ENCODE peak calls at places on chromosomes 12 and 14, in four cellular contexts. P is omental fat pad, I is endothelial cell of umbilical vein, Y is heart left ventricle. E is an unnamed sample.

GRCh38 chr14:22780105-22780679 is 13.7 kb downstream of the OXA1L start:
- DNase-seq in I (peak), Y (no peak), P (no peak), E (no peak)

GRCh38 chr12:54650409-54650808 is 2.2 kb upstream of the DCD start:
- DNase-seq in Y (no peak), P (no peak), I (no peak), E (no peak)

GRCh38 chr12:85179680-85180300 is 100.2 kb upstream of the ALX1 start:
- DNase-seq in Y (no peak), P (no peak), I (peak), E (no peak)

GRCh38 chr12:6778212-6778570 is 5.9 kb downstream of the LAG3 start:
- DNase-seq in Y (no peak), P (no peak), I (no peak), E (no peak)

GRCh38 chr12:83432176-83432719 is 745.5 kb downstream of the TMTC2 start:
- DNase-seq in Y (no peak), I (no peak), P (no peak), E (no peak)

GRCh38 chr12:124786065-124786964 is 77.3 kb downstream of the SCARB1 start:
- DNase-seq in P (peak), Y (peak), I (peak), E (no peak)

GRCh38 chr14:63224196-63224595 is 20.0 kb downstream of the RHOJ start:
- DNase-seq in Y (no peak), P (no peak), I (no peak), E (no peak)

GRCh38 chr14:103544627-103545218 is 15.7 kb downstream of the TRMT61A start:
- DNase-seq in I (no peak), Y (no peak), P (no peak), E (no peak)

GRCh38 chr14:24817638-24818053 is 183.7 kb upstream of the GZMB start:
- DNase-seq in Y (no peak), P (no peak), I (no peak), E (no peak)

GRCh38 chr14:69055125-69055524 is 76.0 kb upstream of the ACTN1 start:
- DNase-seq in P (no peak), I (peak), Y (no peak), E (no peak)

GRCh38 chr12:109627633-109628032 is 54.0 kb downstream of the MVK start:
- DNase-seq in P (no peak), I (no peak), Y (no peak), E (no peak)

GRCh38 chr12:49827351-49828099 is 688 bp downstream of the NCKAP5L start:
- DNase-seq in Y (peak), P (no peak), I (peak), E (peak)

GRCh38 chr12:77124767-77125166 is 59.4 kb upstream of the E2F7 start:
- DNase-seq in Y (no peak), P (no peak), I (no peak), E (no peak)

GRCh38 chr12:64102339-64102738 is 119.8 kb downstream of the KICS2 start:
- DNase-seq in I (no peak), Y (no peak), P (no peak), E (no peak)

GRCh38 chr14:34300330-34300729 is 161.7 kb downstream of the SPTSSA start:
- DNase-seq in Y (no peak), I (no peak), P (no peak), E (no peak)

GRCh38 chr14:104282332-104283196 is 144.2 kb downstream of the KIF26A start:
- DNase-seq in Y (peak), I (no peak), P (no peak), E (no peak)

GRCh38 chr14:76053576-76054369 is 68.2 kb downstream of the IFT43 start:
- DNase-seq in I (no peak), Y (no peak), P (no peak), E (no peak)

GRCh38 chr12:92403210-92404175 is 257.8 kb upstream of the BTG1 start:
- DNase-seq in I (no peak), Y (no peak), P (no peak), E (peak)

GRCh38 chr12:4855121-4855924 is 54.4 kb upstream of the KCNA1 start:
- DNase-seq in P (no peak), Y (peak), I (peak), E (peak)

GRCh38 chr12:108418162-108418561 is 79.1 kb upstream of the CMKLR1 start:
- DNase-seq in P (no peak), I (no peak), Y (no peak), E (no peak)

GRCh38 chr14:93936245-93936644 is 9.1 kb downstream of the FAM181A start:
- DNase-seq in I (no peak), P (no peak), Y (no peak), E (peak)

GRCh38 chr12:95130096-95130495 is 56.7 kb upstream of the NR2C1 start:
- DNase-seq in Y (no peak), I (no peak), P (no peak), E (no peak)

GRCh38 chr12:108173160-108173559 is 44.1 kb downstream of the WSCD2 start:
- DNase-seq in Y (no peak), P (no peak), I (no peak), E (no peak)

GRCh38 chr14:23112359-23113178 is 6.5 kb downstream of the CEBPE start:
- DNase-seq in Y (no peak), P (no peak), I (no peak), E (no peak)

GRCh38 chr12:39236994-39237393 is 205.9 kb downstream of the KIF21A start:
- DNase-seq in Y (no peak), I (peak), P (no peak), E (no peak)

GRCh38 chr12:76265424-76266180 is 82.6 kb downstream of the BBS10 start:
- DNase-seq in P (no peak), Y (no peak), I (peak), E (no peak)

GRCh38 chr12:91854725-91855124 is 290.9 kb downstream of the BTG1 start:
- DNase-seq in P (no peak), I (no peak), Y (no peak), E (no peak)

GRCh38 chr12:120413901-120414695 is 23.8 kb upstream of the COX6A1 start:
- DNase-seq in P (no peak), I (no peak), Y (peak), E (no peak)

GRCh38 chr12:98243190-98243589 is 272.2 kb upstream of the TMPO start:
- DNase-seq in I (no peak), P (no peak), Y (no peak), E (no peak)

GRCh38 chr12:33586576-33586975 is 147.0 kb upstream of the SYT10 start:
- DNase-seq in I (no peak), Y (no peak), P (no peak), E (no peak)
- TF ChIP-seq CTCF in I (no peak), Y (no peak), P (no peak), E (no peak)

DNA sequence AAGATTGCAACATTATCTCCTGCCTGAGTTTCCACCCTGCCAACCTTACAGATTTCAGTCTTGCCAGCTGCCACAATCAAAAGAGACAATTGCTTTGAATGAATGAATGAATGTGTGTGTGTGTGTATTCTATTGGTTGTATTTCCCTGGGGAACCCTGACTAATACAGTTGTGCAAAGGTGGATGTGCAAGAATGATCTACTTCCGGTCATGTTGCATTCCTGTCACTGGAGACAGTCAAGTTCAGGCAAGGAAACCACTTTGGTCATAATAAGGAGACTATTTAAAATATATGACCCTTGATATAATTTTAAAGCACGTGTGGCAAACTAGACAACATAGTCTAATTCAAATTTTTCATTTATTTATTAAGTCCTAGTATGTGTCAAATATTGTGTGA is 13.1 kb downstream of the RERG start:
- DNase-seq in I (no peak), P (no peak), Y (no peak), E (no peak)
- TF ChIP-seq CTCF in I (no peak), P (no peak), Y (no peak), E (no peak)

GRCh38 chr12:101570022-101570421 is 24.7 kb upstream of the MYBPC1 start:
- DNase-seq in P (no peak), Y (no peak), I (peak), E (no peak)
- TF ChIP-seq CTCF in P (no peak), Y (peak), I (no peak), E (peak)

DNA sequence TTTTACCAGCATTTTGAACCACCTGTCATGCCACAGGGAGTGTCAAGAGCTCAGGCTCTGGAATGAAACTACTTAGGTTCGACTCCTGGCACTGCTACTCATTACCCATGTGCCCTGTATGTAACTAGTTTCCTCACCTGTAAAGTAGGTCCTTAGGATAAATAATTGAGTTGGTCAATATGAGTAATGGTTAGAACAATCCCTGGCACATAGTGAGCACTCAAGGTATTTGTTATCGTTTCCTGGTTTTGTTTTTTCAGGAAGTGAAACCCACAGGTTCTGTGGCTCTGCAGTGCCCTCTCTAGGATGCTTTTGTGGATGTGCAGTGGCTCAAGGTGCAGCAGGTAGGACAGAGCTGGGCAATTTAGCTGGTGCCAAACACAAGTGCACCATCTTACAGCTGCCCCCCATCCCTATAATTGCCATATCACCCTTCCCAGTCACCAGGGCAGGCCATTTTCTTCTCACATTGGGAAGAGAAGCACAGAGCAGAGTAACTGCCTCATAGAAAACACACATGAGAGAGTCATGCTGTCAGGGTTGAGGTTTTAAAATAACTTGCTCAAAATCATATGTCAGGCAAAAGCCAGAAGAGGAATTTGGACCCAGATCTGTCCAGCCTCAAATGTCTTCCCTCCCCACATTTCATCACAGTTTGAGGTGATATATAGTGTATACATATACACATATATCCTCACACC is 297.5 kb downstream of the RPAP3 start:
- DNase-seq in I (peak), Y (no peak), P (no peak), E (peak)
- TF ChIP-seq CTCF in I (peak), Y (no peak), P (no peak), E (peak)

GRCh38 chr14:105473677-105474477 is 744 bp upstream of the CRIP2 start:
- DNase-seq in Y (peak), I (peak), P (peak), E (peak)

GRCh38 chr14:105471823-105472495 is 2.7 kb upstream of the CRIP2 start:
- DNase-seq in P (no peak), I (no peak), Y (peak), E (no peak)

GRCh38 chr14:105473033-105473676 is 1.5 kb upstream of the CRIP2 start:
- DNase-seq in P (no peak), I (no peak), Y (no peak), E (no peak)

GRCh38 chr14:105470812-105471771 is 3.5 kb upstream of the CRIP2 start:
- DNase-seq in I (no peak), Y (peak), P (no peak), E (no peak)

GRCh38 chr14:105472496-105472991 is 2.1 kb upstream of the CRIP2 start:
- DNase-seq in I (no peak), P (no peak), Y (peak), E (no peak)
- TF ChIP-seq CTCF in I (no peak), P (no peak), Y (peak), E (no peak)

GRCh38 chr12:66103011-66103913 is 27.3 kb downstream of the LLPH start:
- DNase-seq in Y (no peak), P (no peak), I (no peak), E (no peak)
- TF ChIP-seq CTCF in Y (no peak), P (no peak), I (no peak), E (peak)